ENCODE peak calls at places on chromosomes 6 and 20, in ten cellular contexts. M is left ventricle myocardium inferior; K is occipital lobe; S is neural crest cell; T is activated T-helper 1 cell treated with anti-CD3 and anti-CD28 coated beads, Interleukin-12 subunit alpha, Interleukin-12 subunit beta, Interleukin-2, Interleukin-4 antibody, amounts not matched to agents 30 ng/mL and 10 ng/mL and 1 ng/mL, durations not matched to agents 14 hours and 24 hours and 36 hours; E is globus pallidus; C is H4; R is T-helper 2 cell; U is NAMALWA; W is fibroblast of mammary gland. G is an unnamed sample.

GRCh38 chr20:45902199-45902701 is 9.7 kb downstream of the PLTP start:
- DNase-seq in M (no peak), K (no peak), S (no peak), T (no peak), E (no peak), C (no peak), R (no peak), U (no peak), W (no peak), G (no peak)

GRCh38 chr6:45965007-45965406 is 50.7 kb downstream of the CLIC5 start:
- DNase-seq in M (no peak), K (no peak), S (no peak), T (no peak), E (no peak), C (no peak), R (no peak), U (no peak), W (peak), G (no peak)

GRCh38 chr20:39829255-39829654 is 859.8 kb downstream of the MAFB start:
- DNase-seq in M (peak), K (no peak), S (no peak), T (no peak), E (no peak), C (no peak), R (no peak), U (peak), W (peak), G (no peak)

GRCh38 chr6:26199057-26199772 is 112.0 kb downstream of the HFE start:
- DNase-seq in M (peak), K (peak), S (peak), T (peak), E (peak), C (peak), R (peak), U (peak), W (peak), G (peak)

GRCh38 chr20:44756956-44757355 is 11.3 kb downstream of the KCNK15 start:
- DNase-seq in M (no peak), K (no peak), S (no peak), T (no peak), E (no peak), C (no peak), R (no peak), U (no peak), W (no peak), G (no peak)

GRCh38 chr6:72040106-72040505 is 153.8 kb downstream of the RIMS1 start:
- DNase-seq in M (no peak), K (no peak), S (no peak), T (no peak), E (no peak), C (no peak), R (no peak), U (no peak), W (no peak), G (no peak)

GRCh38 chr20:57509665-57510237 is 15.2 kb downstream of the CTCFL start:
- DNase-seq in M (no peak), K (no peak), S (no peak), T (no peak), E (no peak), C (peak), R (no peak), U (no peak), W (peak), G (no peak)

GRCh38 chr6:32204268-32204715 is 11.8 kb upstream of the GPSM3 start:
- DNase-seq in M (no peak), K (no peak), S (no peak), T (no peak), E (no peak), C (no peak), R (no peak), U (no peak), W (no peak), G (no peak)

GRCh38 chr20:50758992-50759391 is 27.6 kb downstream of the PARD6B start:
- DNase-seq in M (no peak), K (no peak), S (no peak), T (no peak), E (no peak), C (no peak), R (no peak), U (no peak), W (no peak), G (no peak)

GRCh38 chr20:58086763-58087566 is 141.5 kb downstream of the ANKRD60 start:
- DNase-seq in M (no peak), K (no peak), S (peak), T (no peak), E (peak), C (peak), R (no peak), U (peak), W (peak), G (peak)

GRCh38 chr6:27825025-27825823 is 87.0 kb downstream of the OR2B2 start:
- DNase-seq in M (no peak), K (no peak), S (no peak), T (no peak), E (no peak), C (no peak), R (no peak), U (peak), W (peak), G (no peak)

G was measured in stimulated activated naive CD8-positive, alpha-beta T cell treated with anti-CD3 and anti-CD28 coated beads, Interleukin-15, amount 100 ng/mL, for 72 hours.